ENCODE peak calls at places on chromosomes 12 and 14, in seven cellular contexts. C, V, E, S, K, F and N are unnamed samples. For H3K9me3, the result is how much of the 10 kb centered on the place peaks cover.

GRCh38 chr12:89385965-89386537 is 33.8 kb upstream of the DUSP6 start:
- ATAC-seq in K (no peak), C (no peak), S (no peak), F (no peak), E (no peak), V (no peak), N (no peak)

GRCh38 chr12:16324300-16324699 is 23.1 kb upstream of the MGST1 start:
- ATAC-seq in C (no peak), V (no peak), S (no peak), E (no peak), K (no peak), F (no peak), N (no peak)

GRCh38 chr12:95116773-95117172 is 43.4 kb upstream of the NR2C1 start:
- ATAC-seq in K (peak), F (peak), S (peak), C (peak), E (no peak), V (no peak), N (no peak)

GRCh38 chr14:28157289-28157869 is 609.2 kb upstream of the FOXG1 start:
- ATAC-seq in E (peak), C (no peak), F (no peak), K (no peak), S (no peak), V (peak), N (no peak)

GRCh38 chr12:104570174-104570907 is 113.6 kb downstream of the CHST11 start:
- ATAC-seq in E (no peak), C (no peak), V (peak), F (peak), S (no peak), K (no peak), N (no peak)

GRCh38 chr12:127145929-127146789 is 1120.8 kb upstream of the TMEM132C start:
- ATAC-seq in E (no peak), K (peak), V (peak), S (peak), F (no peak), C (no peak), N (peak)

GRCh38 chr12:115213538-115213961 is 529.6 kb upstream of the TBX3 start:
- ATAC-seq in E (no peak), V (no peak), C (no peak), K (no peak), F (no peak), S (no peak), N (no peak)

GRCh38 chr14:35122696-35123387 is 490 bp downstream of the PRORP start:
- ATAC-seq in V (peak), C (peak), F (peak), S (peak), K (peak), E (peak), N (peak)

GRCh38 chr12:19886805-19887105 is 447.5 kb downstream of the AEBP2 start:
- ATAC-seq in V (no peak), C (no peak), F (no peak), S (no peak), K (no peak), E (no peak), N (no peak)

GRCh38 chr14:90274019-90274418 is 17.7 kb downstream of the PSMC1 start:
- ATAC-seq in S (peak), C (peak), V (no peak), F (peak), E (peak), K (peak), N (peak)

GRCh38 chr14:93936245-93936644 is 9.1 kb downstream of the FAM181A start:
- ATAC-seq in K (peak), C (peak), V (no peak), E (peak), F (peak), S (peak), N (no peak)

GRCh38 chr12:43210437-43211197 is 341.4 kb downstream of the ADAMTS20 start:
- ATAC-seq in S (no peak), C (no peak), V (no peak), F (peak), E (no peak), K (no peak), N (no peak)

GRCh38 chr14:89397569-89397968 is 19.5 kb downstream of the FOXN3 start:
- ATAC-seq in S (no peak), F (no peak), C (no peak), E (no peak), K (no peak), V (no peak), N (no peak)

GRCh38 chr14:96863327-96863985 is 66.3 kb downstream of the VRK1 start:
- ATAC-seq in K (no peak), C (no peak), E (no peak), S (no peak), V (no peak), F (no peak), N (no peak)

GRCh38 chr14:21054123-21054767 is 3.4 kb upstream of the RNASE8 start:
- ATAC-seq in F (peak), C (no peak), K (no peak), E (peak), S (peak), V (no peak), N (no peak)

GRCh38 chr12:47946413-47947107 is 16.8 kb upstream of the TMEM106C start:
- ATAC-seq in E (no peak), S (no peak), V (no peak), K (no peak), C (no peak), F (no peak), N (no peak)

GRCh38 chr14:94217116-94217515 is 43.0 kb downstream of the PPP4R4 start:
- ATAC-seq in V (no peak), C (no peak), S (no peak), K (no peak), F (no peak), E (no peak), N (no peak)

GRCh38 chr12:82574191-82574590 is 112.5 kb upstream of the TMTC2 start:
- ATAC-seq in V (no peak), S (no peak), C (no peak), K (no peak), F (no peak), E (no peak), N (no peak)

GRCh38 chr12:64687816-64688599 is 71.2 kb downstream of the GNS start:
- ATAC-seq in C (peak), E (peak), K (no peak), S (no peak), F (no peak), V (no peak), N (peak)

GRCh38 chr12:122813310-122813713 is 21.9 kb upstream of the HIP1R start:
- ATAC-seq in E (no peak), S (no peak), K (no peak), C (no peak), F (peak), V (no peak), N (no peak)

GRCh38 chr12:122837306-122838265 is 2.3 kb downstream of the HIP1R start:
- ATAC-seq in K (no peak), E (no peak), S (no peak), V (no peak), F (no peak), C (no peak), N (no peak)

GRCh38 chr14:55731881-55732498 is 152.0 kb downstream of the KTN1 start:
- ATAC-seq in K (peak), F (peak), E (peak), S (peak), V (no peak), C (no peak), N (no peak)

GRCh38 chr12:28164644-28165313 is 25.5 kb upstream of the CCDC91 start:
- ATAC-seq in E (peak), C (no peak), F (no peak), S (no peak), V (no peak), K (no peak), N (no peak)

GRCh38 chr12:91954761-91955160 is 190.9 kb downstream of the BTG1 start:
- ATAC-seq in S (no peak), E (no peak), C (no peak), F (no peak), V (no peak), K (no peak), N (no peak)

GRCh38 chr12:71045781-71046180 is 112.0 kb downstream of the TSPAN8 start:
- ATAC-seq in S (no peak), E (no peak), K (no peak), V (peak), C (no peak), F (no peak), N (peak)

GRCh38 chr14:98957211-98958047 is 314.6 kb downstream of the BCL11B start:
- ATAC-seq in E (no peak), V (peak), S (no peak), F (no peak), K (no peak), C (no peak), N (peak)

GRCh38 chr14:72532686-72533454 is 361.0 kb downstream of the DPF3 start:
- ATAC-seq in K (no peak), S (no peak), F (no peak), V (no peak), C (no peak), E (no peak), N (no peak)

GRCh38 chr14:104708606-104709268 is 15.3 kb upstream of the ADSS1 start:
- ATAC-seq in K (peak), S (peak), F (peak), V (peak), E (peak), C (peak), N (peak)

GRCh38 chr12:10381912-10382628 is 7.8 kb downstream of the KLRK1 start:
- ATAC-seq in V (no peak), K (no peak), S (no peak), F (no peak), C (no peak), E (no peak), N (no peak)

GRCh38 chr14:63910593-63911363 is 58.0 kb downstream of the SYNE2 start:
- ATAC-seq in S (no peak), E (no peak), K (no peak), C (no peak), F (peak), V (no peak), N (no peak)

DNA sequence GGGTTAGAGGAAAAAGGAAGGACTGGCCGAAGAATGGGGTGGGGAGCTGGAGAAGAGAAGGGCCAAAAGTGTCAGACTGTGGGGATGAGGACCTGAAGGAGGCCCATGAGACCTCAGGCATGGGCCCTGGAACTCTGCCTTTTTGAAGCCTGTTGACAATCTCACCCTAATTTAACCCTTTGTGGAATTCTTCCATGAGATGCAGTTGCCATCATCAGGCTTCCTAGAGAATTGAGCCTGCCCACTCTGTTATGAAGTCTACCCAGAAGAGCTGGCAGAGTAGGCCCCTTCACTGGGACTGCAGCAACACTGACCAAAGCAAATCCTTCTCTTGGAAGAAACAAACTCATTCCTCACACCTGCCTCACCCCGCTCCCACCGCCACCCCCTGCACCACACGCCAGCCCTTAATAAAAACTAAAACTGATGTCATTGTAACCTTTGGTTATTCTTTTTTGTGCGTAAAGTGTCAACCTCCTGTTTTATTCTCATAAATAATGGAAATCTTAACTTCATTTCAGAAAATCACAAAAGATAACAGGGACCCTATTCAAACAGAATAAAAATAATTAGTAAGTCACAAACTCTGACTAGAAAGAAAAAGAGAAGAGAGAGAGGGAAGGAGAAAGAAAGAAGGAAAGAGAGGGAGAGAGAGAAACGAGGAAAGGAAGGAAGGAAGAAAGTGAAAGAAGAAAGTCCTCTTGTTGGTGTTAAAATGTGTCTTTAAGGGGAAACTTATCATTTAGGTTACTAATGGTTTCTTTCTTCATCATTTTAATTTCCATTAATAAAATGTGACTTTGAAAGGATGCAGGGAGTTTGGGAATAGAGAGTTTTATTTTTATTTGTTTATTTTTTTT is 61.3 kb downstream of the CRADD start:
- ATAC-seq in F (no peak), C (no peak), S (no peak), K (peak), V (no peak), E (no peak), N (peak)
- H3K27ac ChIP-seq in F (no peak), C (no peak), S (no peak), K (peak), V (peak), E (no peak), N (peak)

DNA sequence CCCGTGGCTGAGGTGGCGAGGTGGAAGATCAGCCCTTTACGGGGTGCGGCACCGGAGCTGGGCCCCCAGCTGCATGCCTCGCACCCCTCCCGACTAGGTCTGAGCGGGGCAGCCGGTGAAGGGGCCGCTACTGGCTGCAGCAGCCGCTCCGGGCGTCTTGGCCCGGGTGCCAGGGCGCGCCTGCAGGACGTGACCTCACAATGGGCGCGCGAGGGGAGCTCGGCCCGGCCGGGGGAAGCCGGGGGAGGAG is 397 bp downstream of the BAG5 start:
- ATAC-seq in F (no peak), E (peak), S (peak), C (no peak), V (no peak), K (peak), N (no peak)
- TF ChIP-seq POLR2AphosphoS5 in F (no peak), E (no peak), S (no peak), C (no peak), V (no peak), K (no peak), N (no peak)

GRCh38 chr14:100807496-100807895 is 18.4 kb upstream of the MEG3 start:
- ATAC-seq in V (no peak), F (no peak), S (no peak), E (no peak), C (no peak), K (no peak), N (no peak)

GRCh38 chr14:100804138-100804537 is 21.8 kb upstream of the MEG3 start:
- ATAC-seq in C (no peak), K (no peak), E (no peak), V (no peak), F (no peak), S (no peak), N (no peak)

GRCh38 chr14:100804558-100805309 is 21.2 kb upstream of the MEG3 start:
- ATAC-seq in E (no peak), C (no peak), F (no peak), K (no peak), S (no peak), V (no peak), N (no peak)

GRCh38 chr14:100807979-100808734 is 17.8 kb upstream of the MEG3 start:
- ATAC-seq in K (no peak), V (no peak), F (no peak), C (no peak), E (no peak), S (no peak), N (no peak)

DNA sequence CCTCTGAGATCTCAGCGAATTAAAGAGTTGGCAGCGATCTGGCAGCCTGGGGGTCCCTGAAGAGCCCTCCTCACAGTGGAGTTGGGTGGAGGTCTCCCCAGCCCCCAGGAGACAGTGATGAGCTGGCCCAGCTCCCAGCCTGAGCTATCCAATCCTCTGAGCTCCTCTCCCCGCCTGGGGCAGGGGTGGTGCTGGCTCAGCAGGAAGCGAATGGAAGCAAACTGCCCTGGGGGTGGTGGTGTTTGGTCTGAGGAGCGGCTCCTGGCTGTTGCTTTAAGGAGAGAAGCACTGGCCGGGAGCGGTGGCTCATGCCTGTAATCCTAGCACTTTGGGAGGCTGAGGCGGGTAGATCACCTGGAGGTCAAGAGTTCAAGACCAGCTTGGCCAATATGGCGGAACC is 19.5 kb upstream of the MEG3 start:
- ATAC-seq in S (no peak), E (no peak), F (no peak), V (no peak), C (no peak), K (no peak), N (no peak)
- H3K9me3 ChIP-seq in S (under half), E (under half), F (under half), V (under half), C (under half), K (under half), N (under half)

GRCh38 chr14:68526420-68527105 is 266.3 kb downstream of the ZFP36L1 start:
- ATAC-seq in K (no peak), E (no peak), C (no peak), V (peak), S (peak), F (no peak), N (peak)

GRCh38 chr14:68527329-68527851 is 265.5 kb downstream of the ZFP36L1 start:
- ATAC-seq in S (peak), C (no peak), F (peak), E (no peak), K (no peak), V (peak), N (peak)

GRCh38 chr14:68525516-68525915 is 267.4 kb downstream of the ZFP36L1 start:
- ATAC-seq in F (no peak), E (no peak), S (no peak), K (no peak), V (no peak), C (no peak), N (no peak)

GRCh38 chr14:68530443-68530842 is 262.4 kb downstream of the ZFP36L1 start:
- ATAC-seq in F (no peak), V (no peak), C (no peak), E (no peak), K (no peak), S (no peak), N (no peak)

DNA sequence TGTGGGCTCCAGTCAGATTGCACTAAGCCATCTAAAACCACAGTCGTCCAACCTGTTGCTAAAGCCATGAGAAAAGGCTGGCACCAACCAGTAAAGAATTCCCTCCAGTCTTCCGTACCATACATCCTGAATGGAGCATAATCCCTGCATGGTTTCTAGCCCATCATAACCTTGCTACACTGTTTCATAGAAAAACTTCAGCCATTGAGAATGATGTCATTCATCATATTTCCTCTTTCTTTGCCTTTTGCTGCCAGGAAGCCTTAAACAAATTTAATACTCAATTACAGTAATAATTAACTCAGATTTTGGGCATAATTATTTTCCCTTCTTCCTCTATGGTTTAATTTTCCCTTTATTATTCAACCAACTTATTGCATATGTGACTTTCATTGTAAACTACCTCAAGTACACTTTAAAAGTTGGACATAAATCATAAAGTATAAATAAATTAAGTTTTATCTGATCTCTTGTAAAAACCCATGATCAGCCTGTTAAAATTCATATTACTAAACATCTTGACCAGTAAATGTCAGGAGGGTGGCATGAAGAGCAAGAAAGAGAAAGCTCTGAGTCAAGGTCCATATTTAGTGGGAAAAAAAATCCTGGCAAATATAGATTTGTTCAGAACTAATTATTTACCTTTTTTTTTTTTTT is 264.7 kb downstream of the ZFP36L1 start:
- ATAC-seq in S (no peak), E (no peak), V (no peak), F (peak), C (no peak), K (no peak), N (no peak)
- H3K27ac ChIP-seq in S (peak), E (no peak), V (peak), F (no peak), C (no peak), K (no peak), N (no peak)

DNA sequence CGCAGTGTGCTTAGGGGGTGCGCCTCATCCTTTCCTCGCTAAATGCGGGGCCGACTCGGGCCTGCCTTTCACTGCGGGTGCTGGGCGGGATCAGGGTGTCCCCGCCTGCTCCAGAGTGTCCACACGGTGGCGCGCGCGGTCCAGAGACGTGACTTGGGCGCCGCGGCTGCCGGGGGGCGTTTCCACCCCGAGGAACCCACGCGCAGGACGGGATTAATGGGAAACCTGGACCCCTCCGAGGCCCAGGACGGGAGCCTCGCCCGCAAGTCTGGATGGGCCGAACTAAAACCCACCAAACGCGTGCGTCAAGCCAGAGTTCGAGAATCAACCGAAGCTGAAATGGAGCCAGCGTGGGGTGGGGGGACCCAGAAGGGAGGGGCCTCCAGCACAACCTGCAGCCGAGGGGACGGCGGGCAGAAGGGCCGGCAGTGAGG is 93.4 kb downstream of the NINJ2 start:
- ATAC-seq in F (peak), C (peak), E (peak), V (peak), S (peak), K (peak), N (peak)
- TF ChIP-seq POLR2AphosphoS5 in F (no peak), C (no peak), E (no peak), V (no peak), S (no peak), K (no peak), N (peak)

GRCh38 chr12:76782440-76782996 is 18.6 kb downstream of the ZDHHC17 start:
- ATAC-seq in V (no peak), F (no peak), E (no peak), K (peak), S (no peak), C (no peak), N (no peak)
- H3K9me3 ChIP-seq in V (under half), F (under half), E (under half), K (under half), S (under half), C (under half), N (under half)